ENCODE peak calls at places on chromosomes 16 and 17, in five cellular contexts. O is SK-N-DZ; U is nephron progenitor cell; I is hepatic stellate cell; X is stimulated activated CD8-positive, alpha-beta memory T cell treated with anti-CD3 and anti-CD28 coated beads, Interleukin-4, amount 100 ng/mL, for 24 hours. Q is an unnamed sample.
A peak's percentile ranks its signal among the peaks of the same experiment; 100 is the strongest.

GRCh38 chr17:48488548-48489106 is 42.2 kb downstream of the HOXB1 start:
- DNase-seq in I (no peak), X (no peak), O (no peak), U (no peak), Q (no peak)

GRCh38 chr17:82520041-82520910 is 744 bp downstream of the FOXK2 start:
- DNase-seq in O (no peak), U (peak; percentile 50), I (peak; percentile 38), X (no peak), Q (no peak)

GRCh38 chr16:4244254-4244812 is 2.5 kb upstream of the SRL start:
- DNase-seq in O (peak; percentile 100), X (no peak), U (no peak), I (no peak), Q (peak; percentile 57)

GRCh38 chr17:81436294-81436849 is 41.1 kb downstream of the BAHCC1 start:
- DNase-seq in U (peak; percentile 43), I (no peak), O (peak; percentile 64), X (no peak), Q (no peak)

GRCh38 chr16:4699030-4699556 is 5.7 kb downstream of the NUDT16L1 start:
- DNase-seq in U (no peak), O (no peak), I (no peak), X (no peak), Q (no peak)

GRCh38 chr17:2700031-2700490 is 11.5 kb downstream of the CLUH start:
- DNase-seq in U (no peak), I (no peak), X (no peak), O (no peak), Q (no peak)

GRCh38 chr17:83098241-83099085 is 19.1 kb downstream of the METRNL start:
- DNase-seq in I (peak; percentile 48), O (no peak), U (no peak), X (no peak), Q (no peak)

GRCh38 chr16:14409563-14409962 is 220.5 kb downstream of the PARN start:
- DNase-seq in U (no peak), I (peak; percentile 71), X (no peak), O (no peak), Q (no peak)

GRCh38 chr17:41474863-41475262 is 6.1 kb downstream of the KRT35 start:
- DNase-seq in X (no peak), O (no peak), I (no peak), U (no peak), Q (no peak)

GRCh38 chr17:76432712-76433336 is 20.1 kb downstream of the UBE2O start:
- DNase-seq in X (no peak), O (no peak), I (no peak), U (no peak), Q (no peak)

GRCh38 chr17:41695134-41695661 is 6.5 kb downstream of the EIF1 start:
- DNase-seq in I (no peak), U (no peak), X (no peak), O (no peak), Q (no peak)

GRCh38 chr16:30658731-30659506 is 688 bp downstream of the FBRS start:
- DNase-seq in U (peak; percentile 72), X (no peak), O (peak; percentile 98), I (peak; percentile 91), Q (peak; percentile 97)

GRCh38 chr17:52235416-52235960 is 77.0 kb upstream of the CA10 start:
- DNase-seq in I (no peak), O (no peak), X (no peak), U (no peak), Q (no peak)

GRCh38 chr17:75516619-75517276 is 420 bp downstream of the TSEN54 start:
- DNase-seq in I (peak; percentile 58), X (no peak), O (peak; percentile 65), U (peak; percentile 74), Q (no peak)